ENCODE peak calls at places on chromosomes 6 and 20, in seven cellular contexts. M, Y, C, J, D, Z and N are unnamed samples.

GRCh38 chr20:21147593-21147992 is 21.7 kb downstream of the KIZ start:
- DNase-seq in M (peak), C (peak), J (no peak), Z (no peak), D (no peak), Y (no peak), N (no peak)

GRCh38 chr20:58603656-58604184 is 47.4 kb upstream of the STX16 start:
- DNase-seq in C (no peak), D (no peak), Y (no peak), M (peak), J (no peak), Z (no peak), N (no peak)

GRCh38 chr6:113719056-113719455 is 138.1 kb upstream of the MARCKS start:
- DNase-seq in D (no peak), Y (no peak), C (no peak), J (no peak), M (peak), Z (no peak), N (no peak)

GRCh38 chr6:167669870-167670802 is 156.6 kb upstream of the AFDN start:
- DNase-seq in Z (no peak), C (no peak), Y (no peak), J (no peak), M (no peak), D (no peak), N (no peak)

GRCh38 chr6:104256547-104257144 is 603.1 kb downstream of the HACE1 start:
- DNase-seq in C (no peak), D (no peak), Z (no peak), J (no peak), Y (no peak), M (no peak), N (no peak)

GRCh38 chr20:57258055-57258454 is 8.4 kb downstream of the BMP7 start:
- DNase-seq in C (no peak), M (no peak), J (no peak), Y (no peak), D (no peak), Z (no peak), N (no peak)

GRCh38 chr20:57087102-57087501 is 179.3 kb downstream of the BMP7 start:
- DNase-seq in C (no peak), D (no peak), J (no peak), M (no peak), Y (no peak), Z (no peak), N (no peak)

GRCh38 chr6:111354751-111355150 is 128.3 kb downstream of the REV3L start:
- DNase-seq in J (no peak), C (no peak), Y (no peak), M (no peak), Z (no peak), D (no peak), N (no peak)

GRCh38 chr6:39228111-39228971 is 934 bp downstream of the KCNK5 start:
- DNase-seq in Y (no peak), D (no peak), M (no peak), C (peak), J (no peak), Z (no peak), N (no peak)

GRCh38 chr20:9442858-9443257 is 71.5 kb upstream of the LAMP5 start:
- DNase-seq in Y (no peak), D (no peak), Z (no peak), M (peak), J (no peak), C (peak), N (no peak)

GRCh38 chr6:6314601-6315000 is 5.9 kb downstream of the F13A1 start:
- DNase-seq in Z (no peak), C (no peak), J (no peak), Y (no peak), M (no peak), D (no peak), N (no peak)

GRCh38 chr20:44172572-44172950 is 14.4 kb downstream of the JPH2 start:
- DNase-seq in Y (no peak), D (no peak), M (no peak), J (no peak), Z (no peak), C (no peak), N (no peak)

GRCh38 chr6:24543683-24544082 is 48.9 kb downstream of the ALDH5A1 start:
- DNase-seq in J (no peak), Y (no peak), M (no peak), D (no peak), C (no peak), Z (no peak), N (no peak)

GRCh38 chr6:83365931-83366330 is 64.9 kb downstream of the ME1 start:
- DNase-seq in D (no peak), M (peak), C (no peak), Y (no peak), J (no peak), Z (no peak), N (no peak)

GRCh38 chr20:54019585-54019984 is 50.8 kb downstream of the BCAS1 start:
- DNase-seq in Z (no peak), M (no peak), Y (no peak), C (no peak), J (no peak), D (no peak), N (no peak)

GRCh38 chr6:9233686-9234085 is 798.3 kb upstream of the SLC35B3 start:
- DNase-seq in M (no peak), Y (no peak), J (peak), Z (no peak), D (no peak), C (no peak), N (no peak)

GRCh38 chr20:52031574-52032303 is 159.8 kb downstream of the ZFP64 start:
- DNase-seq in Y (no peak), M (peak), Z (no peak), J (peak), D (no peak), C (peak), N (no peak)

GRCh38 chr6:40912158-40912946 is 126.7 kb downstream of the UNC5CL start:
- DNase-seq in Y (no peak), C (peak), D (no peak), Z (peak), J (peak), M (peak), N (no peak)

GRCh38 chr20:6473197-6473596 is 294.3 kb upstream of the BMP2 start:
- DNase-seq in M (peak), J (no peak), D (no peak), Y (no peak), Z (no peak), C (no peak), N (no peak)

GRCh38 chr6:150200428-150201105 is 57.7 kb downstream of the PPP1R14C start:
- DNase-seq in C (no peak), Z (no peak), D (no peak), J (no peak), Y (no peak), M (no peak), N (no peak)

GRCh38 chr6:143058987-143059386 is 1.7 kb upstream of the AIG1 start:
- DNase-seq in D (no peak), Z (no peak), M (no peak), C (peak), J (peak), Y (no peak), N (no peak)

GRCh38 chr6:149153100-149153499 is 164.4 kb upstream of the TAB2 start:
- DNase-seq in M (no peak), Z (no peak), J (no peak), Y (no peak), C (no peak), D (no peak), N (no peak)

GRCh38 chr6:1606533-1607235 is 3.0 kb upstream of the FOXC1 start:
- DNase-seq in Z (no peak), Y (no peak), J (no peak), M (no peak), C (no peak), D (no peak), N (no peak)

GRCh38 chr6:159002432-159003160 is 2.6 kb upstream of the RSPH3 start:
- DNase-seq in Y (no peak), C (no peak), J (peak), M (peak), Z (no peak), D (no peak), N (no peak)

GRCh38 chr6:71468038-71468437 is 179.4 kb downstream of the OGFRL1 start:
- DNase-seq in D (no peak), C (no peak), Z (no peak), M (no peak), Y (no peak), J (no peak), N (no peak)

GRCh38 chr20:10652660-10653191 is 21.1 kb downstream of the JAG1 start:
- DNase-seq in Z (no peak), Y (no peak), C (no peak), D (no peak), M (no peak), J (no peak), N (no peak)

GRCh38 chr6:138336221-138336620 is 41.5 kb upstream of the SMIM28 start:
- DNase-seq in Z (no peak), J (no peak), C (no peak), M (no peak), D (no peak), Y (peak), N (no peak)

GRCh38 chr6:41786451-41787218 is 859 bp upstream of the TOMM6 start:
- DNase-seq in D (peak), C (peak), M (peak), Z (peak), J (no peak), Y (peak), N (peak)

GRCh38 chr6:147651249-147652063 is 143.0 kb downstream of the SAMD5 start:
- DNase-seq in Y (no peak), M (no peak), D (no peak), Z (no peak), J (no peak), C (no peak), N (no peak)

GRCh38 chr6:97885230-97885772 is 602.3 kb upstream of the MMS22L start:
- DNase-seq in Z (no peak), C (no peak), M (no peak), J (no peak), Y (no peak), D (no peak), N (no peak)